ENCODE peak calls at places on chromosomes 12 and 14, in four cellular contexts. R is GM12878, S is HepG2, H is K562. T is an unnamed sample.

GRCh38 chr12:123519151-123520001 is 14.1 kb downstream of the RILPL1 start:
- DNase-seq in R (no peak), S (peak; percentile 84), H (no peak), T (no peak)

GRCh38 chr12:116319851-116320621 is 42.5 kb upstream of the MED13L start:
- DNase-seq in R (no peak), S (no peak), H (no peak), T (no peak)

GRCh38 chr12:122082621-122083356 is 4.2 kb downstream of the MLXIP start:
- DNase-seq in R (no peak), S (no peak), H (no peak), T (no peak)

GRCh38 chr12:109640961-109641360 is 67.4 kb downstream of the MVK start:
- DNase-seq in R (no peak), S (no peak), H (no peak), T (no peak)

GRCh38 chr12:119229205-119229604 is 50.5 kb downstream of the HSPB8 start:
- DNase-seq in R (no peak), S (no peak), H (peak; percentile 65), T (no peak)

GRCh38 chr12:2642176-2642892 is 152.4 kb upstream of the FKBP4 start:
- DNase-seq in R (no peak), S (no peak), H (no peak), T (no peak)

GRCh38 chr12:130423991-130424857 is 86.5 kb downstream of the PIWIL1 start:
- DNase-seq in R (no peak), S (no peak), H (no peak), T (peak; percentile 28)

GRCh38 chr12:101933866-101934514 is 56.6 kb downstream of the DRAM1 start:
- DNase-seq in R (no peak), S (no peak), H (no peak), T (no peak)

GRCh38 chr12:104465379-104465778 is 8.6 kb downstream of the CHST11 start:
- DNase-seq in R (no peak), S (no peak), H (peak; percentile 35), T (no peak)
- TF ChIP-seq POLR2A in R (no peak), S (no peak), H (no peak), T (no peak)

GRCh38 chr12:108633081-108633533 is 587 bp downstream of the SELPLG start:
- DNase-seq in R (no peak), S (no peak), H (no peak), T (no peak)

GRCh38 chr12:108627134-108627920 is 6.4 kb downstream of the SELPLG start:
- DNase-seq in R (no peak), S (no peak), H (no peak), T (no peak)

GRCh38 chr12:108629824-108630476 is 3.7 kb downstream of the SELPLG start:
- DNase-seq in R (no peak), S (peak; percentile 21), H (peak; percentile 84), T (no peak)

GRCh38 chr12:108630481-108631207 is 3.0 kb downstream of the SELPLG start:
- DNase-seq in R (no peak), S (no peak), H (no peak), T (no peak)

DNA sequence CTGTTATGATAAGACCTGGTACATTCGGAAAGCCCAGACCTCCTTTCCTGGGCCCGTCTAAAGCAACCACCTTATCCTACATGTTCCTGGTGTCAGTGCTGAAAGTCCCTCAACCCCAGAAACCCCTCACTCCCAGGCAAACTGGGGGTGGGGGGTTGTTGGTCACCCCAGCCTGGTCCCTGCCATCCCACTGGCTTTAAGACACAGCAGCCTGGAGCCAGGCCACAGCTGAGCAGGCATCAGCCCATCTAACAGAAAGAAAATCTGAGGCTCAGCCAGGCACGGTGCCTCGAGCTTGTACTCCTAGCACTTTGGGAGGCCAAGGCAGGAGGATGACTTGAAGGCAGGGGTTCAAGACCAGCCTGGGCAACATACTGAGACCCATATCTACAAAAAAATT is 4.5 kb downstream of the SELPLG start:
- DNase-seq in R (no peak), S (no peak), H (peak; percentile 26), T (no peak)
- TF ChIP-seq CBX5 in R (no peak), S (no peak), H (no peak), T (no peak)

GRCh38 chr14:52313903-52314481 is at the start of gene PTGER2:
- DNase-seq in R (no peak), S (no peak), H (peak; percentile 77), T (no peak)
- TF ChIP-seq POLR2A in R (no peak), S (no peak), H (no peak), T (no peak)

GRCh38 chr14:104556256-104557021 is 23.1 kb upstream of the C14orf180 start:
- DNase-seq in R (no peak), S (no peak), H (no peak), T (no peak)

GRCh38 chr14:104558231-104559042 is 21.1 kb upstream of the C14orf180 start:
- DNase-seq in R (no peak), S (no peak), H (no peak), T (no peak)

GRCh38 chr14:104557086-104557485 is 22.5 kb upstream of the C14orf180 start:
- DNase-seq in R (no peak), S (no peak), H (no peak), T (no peak)

GRCh38 chr14:104559043-104559768 is 20.4 kb upstream of the C14orf180 start:
- DNase-seq in R (no peak), S (no peak), H (no peak), T (no peak)

DNA sequence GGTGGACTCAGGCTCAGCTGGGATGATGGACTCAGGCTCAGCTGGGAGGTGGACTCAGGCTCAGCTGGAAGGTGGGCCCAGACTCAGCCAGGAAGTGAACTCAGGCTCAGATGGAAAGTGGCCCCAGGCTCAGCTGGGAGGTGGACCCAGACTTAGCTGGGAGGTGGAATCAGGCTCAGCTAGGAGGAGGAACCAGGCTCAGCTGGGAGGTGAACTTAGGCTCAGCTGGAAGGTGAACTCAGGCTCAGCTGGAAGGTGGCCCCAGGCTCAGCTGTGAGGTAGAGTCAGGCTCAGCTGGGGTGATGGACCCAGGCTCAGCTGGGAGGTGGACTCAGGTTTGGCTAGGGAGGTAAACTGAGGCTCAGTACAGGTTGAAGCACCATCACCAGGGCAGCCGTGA is 21.8 kb upstream of the C14orf180 start:
- DNase-seq in R (no peak), S (no peak), H (no peak), T (no peak)
- TF ChIP-seq CBX5 in R (no peak), S (no peak), H (no peak), T (no peak)

GRCh38 chr14:77457115-77457521 is 283 bp downstream of the VIPAS39 start:
- DNase-seq in R (no peak), S (no peak), H (no peak), T (no peak)

GRCh38 chr14:77455966-77456640 is 1.3 kb downstream of the VIPAS39 start:
- DNase-seq in R (no peak), S (no peak), H (no peak), T (no peak)

GRCh38 chr14:77459072-77459723 is 1.3 kb downstream of the AHSA1 start:
- DNase-seq in R (peak; percentile 24), S (peak; percentile 75), H (peak; percentile 30), T (peak; percentile 82)

GRCh38 chr14:77458249-77458950 is 507 bp downstream of the AHSA1 start:
- DNase-seq in R (no peak), S (peak; percentile 40), H (peak; percentile 39), T (no peak)

GRCh38 chr14:77457522-77458248 is at the start of the genes AHSA1 and VIPAS39:
- DNase-seq in R (peak; percentile 99), S (peak; percentile 99), H (peak; percentile 78), T (peak; percentile 95)
- TF ChIP-seq POLR2A in R (peak; percentile 93), S (peak; percentile 77), H (peak; percentile 78), T (peak; percentile 65)

GRCh38 chr12:9944404-9944803 is 12.2 kb upstream of the CLEC2A start:
- DNase-seq in R (no peak), S (no peak), H (no peak), T (no peak)

GRCh38 chr12:9936597-9936996 is 4.4 kb upstream of the CLEC2A start:
- DNase-seq in R (no peak), S (no peak), H (no peak), T (no peak)

GRCh38 chr12:9941838-9942237 is 9.7 kb upstream of the CLEC2A start:
- DNase-seq in R (no peak), S (no peak), H (no peak), T (no peak)

GRCh38 chr12:9943244-9943643 is 11.1 kb upstream of the CLEC2A start:
- DNase-seq in R (no peak), S (no peak), H (no peak), T (no peak)

GRCh38 chr12:9940370-9940769 is 8.2 kb upstream of the CLEC2A start:
- DNase-seq in R (no peak), S (no peak), H (no peak), T (no peak)
- TF ChIP-seq CBX5 in R (no peak), S (no peak), H (no peak), T (no peak)

GRCh38 chr12:56631790-56632700 is 1.9 kb upstream of the BAZ2A start:
- DNase-seq in R (no peak), S (peak; percentile 14), H (peak; percentile 84), T (peak; percentile 77)

GRCh38 chr12:56626691-56627090 is 3.4 kb downstream of the BAZ2A start:
- DNase-seq in R (no peak), S (no peak), H (no peak), T (no peak)

GRCh38 chr12:56630180-56630632 is at the start of gene BAZ2A:
- DNase-seq in R (no peak), S (peak; percentile 64), H (peak; percentile 89), T (no peak)

GRCh38 chr12:56629459-56630179 is 507 bp downstream of the BAZ2A start:
- DNase-seq in R (no peak), S (no peak), H (peak; percentile 64), T (peak; percentile 52)

DNA sequence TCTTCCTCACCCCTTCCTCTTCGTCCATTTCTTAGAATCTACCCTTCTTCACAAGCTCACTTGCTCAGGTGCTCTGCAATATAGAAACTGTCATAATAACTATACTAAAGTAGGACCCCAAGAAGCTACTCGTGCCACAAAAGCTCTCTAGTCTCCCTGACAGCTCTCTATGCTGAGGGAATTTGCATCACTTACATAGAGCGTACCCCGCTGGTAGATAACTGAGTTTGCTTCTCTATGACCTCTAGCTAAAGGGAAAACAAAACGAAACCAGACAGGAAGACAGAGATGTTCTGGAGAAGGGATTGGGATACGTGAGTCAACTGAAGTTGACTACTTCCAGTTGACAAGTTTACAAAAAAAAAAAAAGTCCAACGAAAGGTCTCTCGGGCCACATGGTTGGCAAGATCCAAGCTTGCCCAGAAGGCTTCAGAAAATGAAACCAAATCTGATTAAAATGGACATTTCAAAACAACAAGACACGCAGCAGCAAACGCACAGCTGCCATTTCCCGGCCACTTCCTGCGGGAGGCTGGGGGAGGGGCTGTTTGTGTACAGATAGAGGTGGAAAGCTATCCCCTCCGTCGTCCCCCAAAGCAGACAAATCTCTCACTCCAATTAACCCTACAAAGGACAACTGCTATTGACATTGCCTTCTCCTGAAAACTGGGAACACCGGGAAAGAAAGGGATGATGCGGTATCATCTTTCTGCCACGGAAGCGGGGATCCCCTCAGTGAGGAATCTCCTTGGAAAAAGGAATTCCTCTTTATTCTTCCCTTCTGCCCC is 1.3 kb downstream of the BAZ2A start:
- DNase-seq in R (no peak), S (peak; percentile 31), H (no peak), T (no peak)
- TF ChIP-seq POLR2A in R (no peak), S (no peak), H (no peak), T (no peak)